ENCODE peak calls at places on chromosomes 6 and 20, in eight cellular contexts. C, M, H, B, X, G, O and U are unnamed samples. For H3K4me1, the result is how much of the 10 kb centered on the place peaks cover.

GRCh38 chr6:36427781-36428345 is 14.8 kb downstream of the PXT1 start:
- DNase-seq in C (no peak), M (no peak), H (no peak), B (peak), X (peak), G (no peak), O (no peak), U (no peak)

GRCh38 chr6:13787146-13787545 is 27.2 kb downstream of the MCUR1 start:
- DNase-seq in C (no peak), M (peak), H (no peak), B (peak), X (no peak), G (no peak), O (peak), U (no peak)

GRCh38 chr20:61871913-61872312 is 193.8 kb downstream of the TAF4 start:
- DNase-seq in C (no peak), M (no peak), H (no peak), B (no peak), X (no peak), G (no peak), O (no peak), U (no peak)

GRCh38 chr6:20833881-20834515 is 299.7 kb downstream of the CDKAL1 start:
- DNase-seq in C (no peak), M (peak), H (no peak), B (peak), X (no peak), G (no peak), O (no peak), U (no peak)

GRCh38 chr20:20411841-20412240 is 43.9 kb downstream of the INSM1 start:
- DNase-seq in C (no peak), M (no peak), H (no peak), B (no peak), X (no peak), G (no peak), O (no peak), U (no peak)

GRCh38 chr6:148441454-148441911 is 98.8 kb downstream of the SASH1 start:
- DNase-seq in C (no peak), M (no peak), H (peak), B (peak), X (no peak), G (no peak), O (peak), U (no peak)

GRCh38 chr6:72272958-72273357 is 348.9 kb upstream of the KCNQ5 start:
- DNase-seq in C (no peak), M (no peak), H (peak), B (peak), X (no peak), G (no peak), O (no peak), U (no peak)

GRCh38 chr20:43185901-43186300 is 3.8 kb downstream of the PTPRT start:
- DNase-seq in C (no peak), M (no peak), H (no peak), B (no peak), X (no peak), G (no peak), O (no peak), U (no peak)

GRCh38 chr6:154615483-154616025 is 105.1 kb upstream of the CNKSR3 start:
- DNase-seq in C (no peak), M (peak), H (peak), B (peak), X (peak), G (peak), O (peak), U (no peak)

GRCh38 chr6:4358414-4359107 is 223.2 kb upstream of the ECI2 start:
- DNase-seq in C (no peak), M (peak), H (peak), B (peak), X (peak), G (peak), O (peak), U (no peak)

GRCh38 chr6:88377976-88378580 is 211.9 kb upstream of the CNR1 start:
- DNase-seq in C (no peak), M (no peak), H (no peak), B (no peak), X (no peak), G (no peak), O (no peak), U (no peak)
- H3K4me1 ChIP-seq in C (under half), M (under half), H (under half), B (under half), X (under half), G (under half), O (under half), U (under half)

GRCh38 chr20:44706371-44707258 is 8.6 kb upstream of the CCN5 start:
- DNase-seq in C (no peak), M (no peak), H (peak), B (no peak), X (no peak), G (peak), O (no peak), U (no peak)
- H3K4me1 ChIP-seq in C (under half), M (under half), H (under half), B (under half), X (under half), G (half or more), O (under half), U (under half)

GRCh38 chr20:53529658-53530057 is 64.0 kb downstream of the ZNF217 start:
- DNase-seq in C (no peak), M (peak), H (no peak), B (no peak), X (no peak), G (no peak), O (no peak), U (no peak)
- H3K4me1 ChIP-seq in C (under half), M (under half), H (under half), B (under half), X (under half), G (under half), O (under half), U (under half)

GRCh38 chr20:34364013-34364382 is 925 bp downstream of the ITCH start:
- DNase-seq in C (no peak), M (no peak), H (no peak), B (peak), X (no peak), G (peak), O (peak), U (no peak)
- H3K4me1 ChIP-seq in C (under half), M (under half), H (under half), B (under half), X (half or more), G (half or more), O (under half), U (half or more)

GRCh38 chr6:33413200-33413599 is 2.4 kb downstream of the PHF1 start:
- DNase-seq in C (no peak), M (no peak), H (no peak), B (no peak), X (no peak), G (no peak), O (no peak), U (no peak)
- H3K4me1 ChIP-seq in C (half or more), M (under half), H (under half), B (under half), X (under half), G (half or more), O (under half), U (half or more)

GRCh38 chr6:45653117-45653883 is 275.6 kb upstream of the SUPT3H start:
- DNase-seq in C (no peak), M (no peak), H (no peak), B (no peak), X (no peak), G (no peak), O (no peak), U (no peak)

GRCh38 chr6:45650527-45651135 is 272.9 kb upstream of the SUPT3H start:
- DNase-seq in C (no peak), M (no peak), H (peak), B (peak), X (peak), G (no peak), O (no peak), U (no peak)

GRCh38 chr6:45654673-45655072 is 276.9 kb upstream of the SUPT3H start:
- DNase-seq in C (no peak), M (no peak), H (no peak), B (no peak), X (no peak), G (no peak), O (no peak), U (no peak)

GRCh38 chr6:45651301-45651700 is 273.6 kb upstream of the SUPT3H start:
- DNase-seq in C (no peak), M (no peak), H (no peak), B (no peak), X (no peak), G (no peak), O (no peak), U (no peak)

GRCh38 chr6:45652393-45652792 is 274.7 kb upstream of the SUPT3H start:
- DNase-seq in C (no peak), M (no peak), H (no peak), B (no peak), X (no peak), G (no peak), O (no peak), U (no peak)
- H3K4me1 ChIP-seq in C (under half), M (under half), H (under half), B (under half), X (half or more), G (under half), O (under half), U (under half)

GRCh38 chr6:140073456-140073855 is 699.0 kb upstream of the CITED2 start:
- DNase-seq in C (no peak), M (no peak), H (peak), B (peak), X (no peak), G (no peak), O (peak), U (no peak)
- H3K4me1 ChIP-seq in C (under half), M (under half), H (under half), B (under half), X (under half), G (under half), O (under half), U (under half)